ENCODE peak calls at places on chromosomes 13 and 19, in four cellular contexts. H, T, K and M are unnamed samples.

GRCh38 chr19:44258139-44258538 is 1.5 kb upstream of the ZNF233 start:
- DNase-seq in H (no peak), T (no peak), K (no peak), M (no peak)

GRCh38 chr19:50686310-50687032 is 33.1 kb downstream of the SHANK1 start:
- DNase-seq in H (no peak), T (no peak), K (no peak), M (no peak)

GRCh38 chr13:22194106-22194810 is 523.4 kb downstream of the FGF9 start:
- DNase-seq in H (no peak), T (no peak), K (no peak), M (no peak)

GRCh38 chr19:51640371-51640770 is 6.3 kb downstream of the SIGLEC14 start:
- DNase-seq in H (no peak), T (no peak), K (no peak), M (no peak)

GRCh38 chr19:36215276-36216171 is 618 bp downstream of the ZNF146 start:
- DNase-seq in H (no peak), T (no peak), K (no peak), M (no peak)

GRCh38 chr13:100275746-100276145 is 186.9 kb downstream of the PCCA start:
- DNase-seq in H (no peak), T (no peak), K (no peak), M (no peak)

GRCh38 chr13:24251525-24251924 is 57.9 kb upstream of the C1QTNF9 start:
- DNase-seq in H (no peak), T (no peak), K (no peak), M (no peak)

GRCh38 chr13:24203726-24204295 is 43.3 kb downstream of the SPATA13 start:
- DNase-seq in H (no peak), T (no peak), K (no peak), M (no peak)

GRCh38 chr19:33301011-33301899 is 1.1 kb downstream of the CEBPA start:
- DNase-seq in H (no peak), T (no peak), K (no peak), M (no peak)
- TF ChIP-seq ZNF274 in H (no peak), T (no peak), K (peak; percentile 40), M (no peak)

GRCh38 chr19:33241530-33242101 is 16.0 kb upstream of the SLC7A10 start:
- DNase-seq in H (no peak), T (no peak), K (no peak), M (no peak)
- TF ChIP-seq SUZ12 in H (no peak), T (no peak), K (no peak), M (no peak)

GRCh38 chr13:50845211-50845610 is 1.7 kb upstream of the DLEU7 start:
- DNase-seq in H (no peak), T (no peak), K (no peak), M (no peak)

GRCh38 chr13:50844181-50844875 is 836 bp upstream of the DLEU7 start:
- DNase-seq in H (no peak), T (no peak), K (no peak), M (no peak)

GRCh38 chr13:50842711-50843255 is 709 bp downstream of the DLEU7 start:
- DNase-seq in H (no peak), T (no peak), K (no peak), M (no peak)

GRCh38 chr13:50842246-50842645 is 1.2 kb downstream of the DLEU7 start:
- DNase-seq in H (no peak), T (no peak), K (no peak), M (no peak)

DNA sequence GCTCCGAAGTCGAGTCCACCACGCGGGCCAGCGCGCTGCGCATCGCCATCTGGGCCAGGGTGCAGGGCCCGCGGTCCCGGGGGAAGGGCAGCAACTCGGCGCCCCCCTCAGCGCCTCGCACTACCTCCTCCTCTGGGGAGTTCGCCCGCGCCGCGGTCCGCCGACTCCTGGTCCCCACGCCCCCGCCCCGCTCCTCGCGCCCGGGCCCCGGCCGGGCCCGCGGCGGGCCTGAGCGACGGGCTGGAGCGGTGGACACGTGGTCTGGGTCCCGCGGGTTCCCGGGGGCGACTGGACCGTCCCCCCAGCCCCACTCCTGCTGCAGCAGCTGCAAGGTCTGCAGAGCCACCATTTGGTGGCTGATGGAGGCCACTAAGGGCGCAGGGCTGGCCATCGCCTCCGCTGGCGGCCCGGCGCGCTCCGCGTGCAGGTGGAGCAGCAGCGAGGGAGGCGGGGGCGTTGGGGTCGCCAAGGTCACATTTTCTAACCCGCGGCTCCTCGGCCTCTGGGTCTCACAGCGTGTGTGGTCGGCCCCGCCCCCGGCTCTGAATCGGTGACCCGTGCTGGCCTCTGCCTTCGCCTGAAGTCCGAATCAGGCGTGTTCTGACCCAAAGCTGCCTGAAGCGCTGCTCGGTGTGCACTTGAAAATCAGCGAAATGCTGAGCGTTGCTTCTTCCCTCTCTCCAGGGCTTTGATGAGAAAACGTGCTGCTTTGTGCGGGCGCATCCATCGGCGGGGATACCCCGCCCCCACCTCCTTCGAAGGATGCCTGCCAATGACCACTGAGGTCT is at the start of gene DLEU7:
- DNase-seq in H (no peak), T (no peak), K (no peak), M (no peak)
- H3K4me3 ChIP-seq in H (no peak within 1 kb of the TSS), T (peak within 1 kb of the TSS; percentile 54), K (no peak within 1 kb of the TSS), M (no peak within 1 kb of the TSS)

GRCh38 chr13:26831336-26831908 is 70.8 kb upstream of the GPR12 start:
- DNase-seq in H (no peak), T (no peak), K (no peak), M (no peak)

DNA sequence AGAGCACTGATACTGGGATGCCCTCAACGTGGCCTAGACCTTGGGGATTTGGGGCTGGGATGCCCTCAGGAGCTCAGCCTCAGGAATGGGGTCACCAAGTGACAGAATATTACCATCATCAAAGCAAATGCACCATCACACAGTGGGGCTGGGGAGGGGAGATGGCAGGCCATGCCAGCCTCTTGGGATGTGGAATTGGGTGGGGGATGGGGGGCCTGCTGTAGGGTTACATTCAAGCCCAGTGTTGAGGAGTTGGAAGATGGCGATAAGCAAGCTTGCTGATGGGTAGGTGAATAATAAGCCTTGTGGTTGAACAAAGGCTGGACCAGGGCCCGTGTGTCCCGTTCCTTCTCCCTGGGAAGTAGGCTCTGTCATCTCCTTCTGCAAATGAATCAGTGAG is 69.1 kb upstream of the GPR12 start:
- DNase-seq in H (no peak), T (no peak), K (no peak), M (no peak)
- TF ChIP-seq ZNF274 in H (no peak), T (no peak), K (no peak), M (no peak)

GRCh38 chr19:10896851-10897526 is 25.6 kb downstream of the CARM1 start:
- DNase-seq in H (no peak), T (no peak), K (peak; percentile 31), M (no peak)
- TF ChIP-seq SUZ12 in H (no peak), T (no peak), K (no peak), M (no peak)

GRCh38 chr13:113945857-113946408 is 27.9 kb downstream of the C13orf46 start:
- DNase-seq in H (no peak), T (no peak), K (no peak), M (no peak)

GRCh38 chr13:113948034-113948742 is 25.7 kb downstream of the C13orf46 start:
- DNase-seq in H (no peak), T (no peak), K (no peak), M (no peak)

GRCh38 chr13:113949546-113949945 is 24.3 kb downstream of the C13orf46 start:
- DNase-seq in H (no peak), T (no peak), K (no peak), M (no peak)

GRCh38 chr13:113946409-113947181 is 27.3 kb downstream of the C13orf46 start:
- DNase-seq in H (no peak), T (no peak), K (no peak), M (no peak)

DNA sequence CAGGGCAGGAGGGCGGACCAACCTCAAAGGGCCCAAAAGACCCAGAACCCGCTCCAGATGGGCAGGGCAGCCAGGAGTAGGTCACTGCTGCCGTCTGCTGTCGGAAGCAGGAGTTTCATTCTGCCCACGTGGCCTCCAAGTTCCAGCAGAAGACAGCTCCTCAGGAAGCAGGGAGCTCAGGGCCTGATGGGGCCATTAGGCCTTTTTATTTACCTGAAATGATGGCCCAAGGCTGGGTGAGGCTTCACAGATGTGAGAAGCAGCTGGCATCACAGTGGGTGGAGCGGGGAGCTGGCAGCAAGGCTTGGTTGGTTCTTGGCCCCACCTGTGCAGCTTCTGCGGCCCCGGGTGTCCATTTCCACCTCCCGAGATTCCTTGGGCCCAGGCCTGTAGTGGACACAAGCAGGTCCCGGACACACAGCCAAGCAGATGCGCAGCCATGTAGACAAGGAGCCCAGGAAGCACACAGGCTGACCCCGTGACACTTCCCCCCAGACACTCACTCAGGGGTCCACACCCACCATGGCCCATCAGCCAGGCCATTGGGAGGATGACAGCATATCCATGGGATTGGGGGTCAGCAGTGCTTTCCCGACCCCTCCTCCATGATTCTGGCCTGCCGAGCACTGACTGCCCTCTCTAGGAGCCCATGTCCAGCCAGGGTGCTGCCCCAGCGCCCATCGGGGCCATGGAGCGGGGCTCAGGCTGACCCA is 26.4 kb downstream of the C13orf46 start:
- DNase-seq in H (no peak), T (no peak), K (no peak), M (no peak)
- H3K4me3 ChIP-seq in H (no peak overlapping the region), T (no peak overlapping the region), K (no peak overlapping the region), M (no peak overlapping the region)

DNA sequence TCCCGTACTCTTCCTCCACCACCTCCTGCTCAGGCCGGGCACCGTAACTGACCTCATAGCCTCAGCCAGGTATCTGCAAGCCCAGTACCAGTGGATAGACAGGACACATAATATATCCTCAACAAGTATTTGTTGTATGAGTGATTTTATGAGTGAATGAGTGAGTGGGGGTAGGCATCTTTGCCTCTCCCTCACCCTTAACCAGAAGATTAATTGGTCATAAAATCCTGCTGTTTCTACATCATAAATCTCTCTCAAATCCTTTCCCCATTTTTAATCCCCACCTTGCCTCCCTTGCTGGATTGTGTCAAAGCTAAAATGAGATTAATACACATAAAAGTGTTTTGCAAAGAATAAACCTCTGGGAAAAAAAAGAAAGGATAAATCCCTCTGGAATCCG is 44.4 kb upstream of the HMGB1 start:
- DNase-seq in H (no peak), T (no peak), K (no peak), M (no peak)
- TF ChIP-seq ZNF274 in H (no peak), T (no peak), K (no peak), M (no peak)

GRCh38 chr19:11169896-11170678 is 14.5 kb upstream of the SPC24 start:
- DNase-seq in H (no peak), T (no peak), K (no peak), M (no peak)

GRCh38 chr19:11165486-11166030 is 10.0 kb upstream of the SPC24 start:
- DNase-seq in H (no peak), T (no peak), K (no peak), M (no peak)

GRCh38 chr19:11171144-11171543 is 15.6 kb upstream of the SPC24 start:
- DNase-seq in H (no peak), T (no peak), K (no peak), M (no peak)

GRCh38 chr19:11166281-11167142 is 10.9 kb upstream of the SPC24 start:
- DNase-seq in H (no peak), T (no peak), K (no peak), M (no peak)

GRCh38 chr19:11168568-11168967 is 13.0 kb upstream of the SPC24 start:
- DNase-seq in H (no peak), T (no peak), K (no peak), M (no peak)
- TF ChIP-seq SUZ12 in H (no peak), T (no peak), K (no peak), M (no peak)

GRCh38 chr19:12881172-12881808 is at the start of gene DNASE2:
- DNase-seq in H (peak; percentile 85), T (peak; percentile 85), K (peak; percentile 61), M (peak; percentile 92)
- H3K4me3 ChIP-seq in H (peak within 1 kb of the TSS; percentile 90), T (peak within 1 kb of the TSS; percentile 86), K (peak within 1 kb of the TSS; percentile 60), M (peak within 1 kb of the TSS; percentile 78)